ENCODE peak calls at places on chromosomes 7 and 10, in ten cellular contexts. Y is PC-9, F is Panc1, D is H1, E is aorta, J is cardiac muscle cell, C is psoas muscle, A is testis, S is upper lobe of left lung, I is lower lobe of right lung. M is an unnamed sample. For H3K27me3, the result is how much of the 10 kb centered on the place peaks cover.

GRCh38 chr10:63633677-63634487 is 112.7 kb downstream of the REEP3 start:
- DNase-seq in Y (peak), F (peak), D (no peak), E (no peak), J (peak), C (no peak), A (peak), S (no peak), I (no peak), M (no peak)

GRCh38 chr7:13875496-13876074 is 113.9 kb downstream of the ETV1 start:
- DNase-seq in Y (no peak), F (no peak), D (no peak), E (no peak), J (no peak), C (no peak), A (no peak), S (no peak), I (no peak), M (no peak)

GRCh38 chr7:132757778-132758177 is 181.5 kb upstream of the PLXNA4 start:
- DNase-seq in Y (no peak), F (no peak), D (no peak), E (no peak), J (no peak), C (no peak), A (no peak), S (no peak), I (no peak), M (no peak)

GRCh38 chr7:1512781-1513656 is 8.8 kb upstream of the INTS1 start:
- DNase-seq in Y (peak), F (no peak), D (no peak), E (peak), J (peak), C (peak), A (no peak), S (peak), I (peak), M (peak)

GRCh38 chr10:31947144-31947926 is 18.7 kb upstream of the ARHGAP12 start:
- DNase-seq in Y (peak), F (no peak), D (no peak), E (no peak), J (no peak), C (no peak), A (no peak), S (no peak), I (no peak), M (no peak)

GRCh38 chr7:155456772-155457543 is 971 bp upstream of the EN2 start:
- DNase-seq in Y (no peak), F (no peak), D (no peak), E (peak), J (peak), C (peak), A (peak), S (peak), I (no peak), M (peak)

GRCh38 chr10:1534820-1535219 is 202.5 kb downstream of the ADARB2 start:
- DNase-seq in Y (no peak), F (no peak), D (no peak), E (peak), J (no peak), C (no peak), A (no peak), S (no peak), I (no peak), M (no peak)

GRCh38 chr7:153381275-153382119 is 621.9 kb downstream of the ACTR3B start:
- DNase-seq in Y (no peak), F (peak), D (peak), E (no peak), J (peak), C (no peak), A (peak), S (no peak), I (no peak), M (peak)

GRCh38 chr10:77862595-77862994 is 64.0 kb downstream of the DLG5 start:
- DNase-seq in Y (no peak), F (no peak), D (no peak), E (no peak), J (no peak), C (no peak), A (no peak), S (no peak), I (no peak), M (no peak)

GRCh38 chr7:139023076-139023475 is 12.8 kb downstream of the ZC3HAV1L start:
- DNase-seq in Y (no peak), F (no peak), D (no peak), E (no peak), J (no peak), C (no peak), A (no peak), S (no peak), I (no peak), M (no peak)

GRCh38 chr10:102436312-102436711 is 3.9 kb upstream of the CUEDC2 start:
- DNase-seq in Y (no peak), F (no peak), D (no peak), E (no peak), J (no peak), C (peak), A (no peak), S (no peak), I (no peak), M (no peak)

GRCh38 chr10:96850825-96851224 is 18.7 kb downstream of the LCOR start:
- DNase-seq in Y (no peak), F (peak), D (no peak), E (no peak), J (no peak), C (no peak), A (no peak), S (no peak), I (no peak), M (no peak)

GRCh38 chr10:123202526-123202925 is 48.3 kb downstream of the BUB3 start:
- DNase-seq in Y (no peak), F (no peak), D (no peak), E (no peak), J (no peak), C (no peak), A (no peak), S (peak), I (no peak), M (no peak)

GRCh38 chr10:70561051-70561450 is 41.5 kb downstream of the PRF1 start:
- DNase-seq in Y (no peak), F (no peak), D (no peak), E (peak), J (no peak), C (no peak), A (peak), S (no peak), I (peak), M (no peak)

GRCh38 chr7:48617508-48617907 is 306.8 kb upstream of the CDC14C start:
- DNase-seq in Y (no peak), F (no peak), D (no peak), E (no peak), J (no peak), C (no peak), A (no peak), S (no peak), I (no peak), M (no peak)

GRCh38 chr10:133261726-133262325 is 14.8 kb downstream of the ADAM8 start:
- DNase-seq in Y (no peak), F (no peak), D (no peak), E (peak), J (peak), C (peak), A (peak), S (peak), I (peak), M (peak)

GRCh38 chr7:44564606-44565005 is 9.1 kb downstream of the DDX56 start:
- DNase-seq in Y (no peak), F (no peak), D (no peak), E (no peak), J (no peak), C (no peak), A (no peak), S (no peak), I (no peak), M (no peak)

GRCh38 chr7:18019562-18019961 is 8.1 kb downstream of the PRPS1L1 start:
- DNase-seq in Y (peak), F (no peak), D (no peak), E (no peak), J (no peak), C (no peak), A (no peak), S (no peak), I (no peak), M (no peak)

GRCh38 chr10:14773551-14774213 is 1.0 kb downstream of the FAM107B start:
- DNase-seq in Y (no peak), F (no peak), D (no peak), E (no peak), J (no peak), C (no peak), A (no peak), S (no peak), I (no peak), M (no peak)

GRCh38 chr10:70474780-70475179 is 3.8 kb upstream of the PALD1 start:
- DNase-seq in Y (peak), F (no peak), D (no peak), E (no peak), J (peak), C (no peak), A (no peak), S (no peak), I (no peak), M (no peak)

GRCh38 chr7:27972272-27972671 is 208.3 kb downstream of the JAZF1 start:
- DNase-seq in Y (no peak), F (no peak), D (no peak), E (no peak), J (no peak), C (no peak), A (no peak), S (no peak), I (no peak), M (no peak)

GRCh38 chr10:28983799-28984198 is 305.1 kb upstream of the LYZL1 start:
- DNase-seq in Y (no peak), F (no peak), D (no peak), E (no peak), J (no peak), C (no peak), A (no peak), S (no peak), I (no peak), M (no peak)
- H3K27ac ChIP-seq in Y (peak), F (no peak), D (no peak), E (no peak), J (no peak), C (no peak), A (no peak), S (no peak), I (no peak), M (no peak)

GRCh38 chr10:93074137-93074596 is 474 bp downstream of the CYP26A1 start:
- DNase-seq in Y (no peak), F (no peak), D (no peak), E (no peak), J (no peak), C (no peak), A (no peak), S (no peak), I (no peak), M (no peak)

GRCh38 chr10:93072225-93072712 is 1.4 kb upstream of the CYP26A1 start:
- DNase-seq in Y (no peak), F (no peak), D (no peak), E (no peak), J (no peak), C (no peak), A (no peak), S (peak), I (no peak), M (no peak)

GRCh38 chr10:93073539-93074136 is at the start of gene CYP26A1:
- DNase-seq in Y (no peak), F (no peak), D (no peak), E (no peak), J (peak), C (no peak), A (no peak), S (peak), I (no peak), M (no peak)

GRCh38 chr10:93071674-93072224 is 1.9 kb upstream of the CYP26A1 start:
- DNase-seq in Y (peak), F (no peak), D (no peak), E (no peak), J (peak), C (no peak), A (no peak), S (peak), I (peak), M (no peak)

DNA sequence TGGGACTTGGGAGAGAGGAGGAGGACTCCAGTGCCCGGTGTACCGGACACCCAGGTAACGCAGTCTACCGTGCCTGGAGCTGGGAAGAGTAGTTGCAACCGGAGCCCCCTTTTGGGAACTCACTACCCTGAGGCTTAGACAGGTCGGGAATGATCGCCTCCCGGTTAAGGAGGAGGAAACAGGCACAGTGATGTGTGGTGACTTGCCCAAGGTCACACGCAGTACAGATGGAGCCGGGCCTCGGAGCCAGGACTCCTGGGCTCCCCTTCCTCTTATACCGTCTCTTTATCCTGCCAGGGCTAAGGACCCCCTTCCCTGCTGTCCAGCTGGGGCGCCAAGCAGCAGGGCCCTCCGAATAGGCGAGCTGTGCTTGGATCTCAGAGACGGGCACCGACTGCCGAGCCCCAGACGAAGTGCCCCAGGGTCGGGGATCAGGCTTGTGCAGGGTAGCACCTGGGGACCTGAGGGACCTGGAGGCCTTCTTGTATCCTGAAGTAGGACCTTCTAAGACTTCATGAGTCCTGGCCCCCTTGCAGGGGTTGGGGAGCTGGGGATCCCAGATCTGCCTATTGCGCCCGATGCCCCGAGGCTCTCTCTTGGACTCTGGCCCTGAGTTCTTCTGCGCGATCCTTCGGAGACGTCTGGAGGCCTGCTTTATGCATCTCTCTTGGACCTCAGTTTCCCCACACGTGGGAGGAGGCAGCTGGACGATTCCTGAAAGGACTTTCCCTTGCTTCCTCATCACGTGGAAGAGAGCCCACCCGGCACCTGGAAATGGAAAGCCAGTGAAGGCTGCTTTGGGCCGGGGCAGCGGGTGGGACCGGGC is 767 bp upstream of the CYP26A1 start:
- DNase-seq in Y (no peak), F (no peak), D (no peak), E (no peak), J (no peak), C (no peak), A (no peak), S (peak), I (no peak), M (no peak)
- H3K27me3 ChIP-seq in Y (under half), F (under half), D (half or more), E (under half), J (half or more), C (under half), A (under half), S (under half), I (half or more), M (half or more)

GRCh38 chr10:49187950-49188761 is at the start of gene TMEM273:
- DNase-seq in Y (peak), F (no peak), D (no peak), E (peak), J (no peak), C (peak), A (peak), S (peak), I (peak), M (peak)

GRCh38 chr10:49189422-49189821 is 1.2 kb upstream of the TMEM273 start:
- DNase-seq in Y (no peak), F (no peak), D (no peak), E (peak), J (no peak), C (no peak), A (no peak), S (no peak), I (no peak), M (no peak)

GRCh38 chr10:49187044-49187484 is 1.1 kb downstream of the TMEM273 start:
- DNase-seq in Y (no peak), F (no peak), D (no peak), E (peak), J (no peak), C (no peak), A (no peak), S (no peak), I (no peak), M (peak)

GRCh38 chr10:49194212-49194920 is 6.2 kb upstream of the TMEM273 start:
- DNase-seq in Y (no peak), F (no peak), D (no peak), E (no peak), J (no peak), C (no peak), A (no peak), S (no peak), I (no peak), M (no peak)

GRCh38 chr10:49191349-49191748 is 3.2 kb upstream of the TMEM273 start:
- DNase-seq in Y (no peak), F (no peak), D (no peak), E (no peak), J (no peak), C (no peak), A (no peak), S (no peak), I (no peak), M (no peak)
- H3K27ac ChIP-seq in Y (no peak), F (no peak), D (no peak), E (no peak), J (no peak), C (no peak), A (no peak), S (no peak), I (no peak), M (no peak)

GRCh38 chr10:100481462-100482081 is 18.8 kb downstream of the WNT8B start:
- DNase-seq in Y (peak), F (peak), D (peak), E (peak), J (peak), C (peak), A (peak), S (no peak), I (peak), M (peak)
- H3K27me3 ChIP-seq in Y (under half), F (under half), D (half or more), E (under half), J (half or more), C (under half), A (under half), S (under half), I (under half), M (half or more)

GRCh38 chr7:87317691-87318245 is 27.7 kb upstream of the CROT start:
- DNase-seq in Y (no peak), F (no peak), D (no peak), E (no peak), J (no peak), C (no peak), A (no peak), S (no peak), I (no peak), M (no peak)
- H3K27ac ChIP-seq in Y (peak), F (no peak), D (no peak), E (no peak), J (no peak), C (no peak), A (no peak), S (peak), I (no peak), M (no peak)

GRCh38 chr7:157943561-157943960 is 606.8 kb downstream of the DNAJB6 start:
- DNase-seq in Y (no peak), F (no peak), D (no peak), E (no peak), J (no peak), C (no peak), A (no peak), S (no peak), I (no peak), M (no peak)
- H3K27me3 ChIP-seq in Y (half or more), F (under half), D (under half), E (under half), J (under half), C (under half), A (under half), S (under half), I (under half), M (under half)

GRCh38 chr7:5629941-5630340 is 151.5 kb downstream of the RNF216 start:
- DNase-seq in Y (peak), F (no peak), D (no peak), E (no peak), J (no peak), C (peak), A (no peak), S (no peak), I (no peak), M (no peak)

GRCh38 chr7:5625938-5626337 is 155.5 kb downstream of the RNF216 start:
- DNase-seq in Y (peak), F (no peak), D (no peak), E (no peak), J (peak), C (no peak), A (no peak), S (no peak), I (no peak), M (no peak)

GRCh38 chr7:5626456-5626855 is 155.0 kb downstream of the RNF216 start:
- DNase-seq in Y (no peak), F (no peak), D (no peak), E (no peak), J (no peak), C (no peak), A (no peak), S (no peak), I (no peak), M (no peak)

GRCh38 chr7:5630670-5631069 is 150.8 kb downstream of the RNF216 start:
- DNase-seq in Y (no peak), F (no peak), D (no peak), E (no peak), J (no peak), C (no peak), A (no peak), S (no peak), I (no peak), M (no peak)

GRCh38 chr7:5627745-5628547 is 153.5 kb downstream of the RNF216 start:
- DNase-seq in Y (no peak), F (no peak), D (no peak), E (no peak), J (no peak), C (no peak), A (no peak), S (no peak), I (no peak), M (no peak)
- H3K27ac ChIP-seq in Y (no peak), F (no peak), D (no peak), E (no peak), J (no peak), C (no peak), A (no peak), S (no peak), I (no peak), M (no peak)

GRCh38 chr7:142331941-142332340 is 74.1 kb upstream of the PRSS58 start:
- DNase-seq in Y (no peak), F (no peak), D (no peak), E (no peak), J (no peak), C (no peak), A (no peak), S (no peak), I (no peak), M (no peak)
- H3K27me3 ChIP-seq in Y (under half), F (under half), D (under half), E (under half), J (under half), C (under half), A (under half), S (under half), I (under half), M (under half)

GRCh38 chr10:4671451-4672145 is 154.4 kb upstream of the AKR1E2 start:
- DNase-seq in Y (no peak), F (peak), D (no peak), E (no peak), J (no peak), C (no peak), A (no peak), S (no peak), I (no peak), M (no peak)
- H3K27ac ChIP-seq in Y (no peak), F (peak), D (no peak), E (no peak), J (no peak), C (peak), A (no peak), S (no peak), I (no peak), M (peak)

DNA sequence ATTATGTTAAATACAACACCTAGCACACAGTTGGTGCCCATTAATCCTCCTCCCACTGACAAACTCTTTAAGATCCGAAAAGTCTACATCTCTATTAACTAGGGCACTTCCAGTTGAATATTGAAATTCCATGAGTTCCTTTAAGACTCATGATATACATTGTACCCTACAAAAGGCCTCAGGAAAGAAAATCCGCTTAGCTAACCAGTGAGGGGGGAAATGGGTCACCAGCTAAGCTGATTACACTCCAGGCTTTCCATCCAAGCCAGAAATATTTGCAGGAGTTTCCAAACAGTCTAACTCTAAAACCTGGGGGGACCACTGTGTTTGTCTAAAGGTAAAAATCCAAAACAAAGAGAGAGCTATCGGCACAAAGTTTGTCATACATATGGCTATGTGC is 1.3 kb upstream of the LRIT2 start:
- DNase-seq in Y (no peak), F (no peak), D (no peak), E (no peak), J (no peak), C (no peak), A (no peak), S (no peak), I (no peak), M (no peak)
- H3K27me3 ChIP-seq in Y (half or more), F (under half), D (under half), E (under half), J (under half), C (under half), A (under half), S (under half), I (under half), M (under half)